ENCODE peak calls at places on chromosomes 12 and 14, in six cellular contexts. S is frontal cortex, X is right lobe of liver, V is spleen, P is mammary epithelial cell, A is small intestine. D is an unnamed sample.

GRCh38 chr12:104478396-104479140 is 21.8 kb downstream of the CHST11 start:
- DNase-seq in V (peak; percentile 83), X (no peak), A (peak; percentile 63), P (no peak), S (no peak), D (no peak)

GRCh38 chr12:75556306-75556899 is 45.0 kb upstream of the KRR1 start:
- DNase-seq in A (no peak), V (no peak), P (no peak), S (no peak), X (no peak), D (no peak)

GRCh38 chr14:71739273-71739990 is 192.8 kb upstream of the RGS6 start:
- DNase-seq in S (no peak), V (no peak), X (no peak), A (peak; percentile 48), P (peak; percentile 75), D (no peak)

GRCh38 chr12:123141615-123142517 is 9.0 kb downstream of the PITPNM2 start:
- DNase-seq in V (no peak), A (peak; percentile 97), X (peak; percentile 80), S (no peak), P (peak; percentile 44), D (peak; percentile 86)

GRCh38 chr14:50521912-50522341 is 10.4 kb downstream of the MAP4K5 start:
- DNase-seq in V (no peak), X (no peak), A (no peak), S (no peak), P (no peak), D (no peak)

GRCh38 chr12:89307665-89308253 is 44.5 kb downstream of the DUSP6 start:
- DNase-seq in X (no peak), S (no peak), P (no peak), A (peak; percentile 17), V (no peak), D (no peak)

GRCh38 chr14:79614443-79614842 is 596.9 kb downstream of the DIO2 start:
- DNase-seq in A (no peak), P (no peak), X (no peak), S (no peak), V (no peak), D (no peak)

GRCh38 chr12:77190022-77190421 is 124.7 kb upstream of the E2F7 start:
- DNase-seq in X (no peak), A (no peak), S (no peak), P (peak; percentile 57), V (no peak), D (no peak)

GRCh38 chr12:113052326-113052725 is 4.2 kb upstream of the DTX1 start:
- DNase-seq in A (no peak), P (no peak), S (no peak), X (no peak), V (no peak), D (no peak)

GRCh38 chr12:54560374-54560858 is 11.0 kb downstream of the PDE1B start:
- DNase-seq in S (peak; percentile 70), X (peak; percentile 87), P (peak; percentile 9), A (peak; percentile 80), V (peak; percentile 97), D (peak; percentile 93)

GRCh38 chr14:68199465-68200145 is 380.0 kb downstream of the RAD51B start:
- DNase-seq in X (no peak), P (no peak), A (no peak), S (no peak), V (no peak), D (no peak)

GRCh38 chr14:90495357-90496276 is 98.8 kb downstream of the CALM1 start:
- DNase-seq in P (peak; percentile 51), S (peak; percentile 57), V (peak; percentile 49), X (no peak), A (peak; percentile 59), D (no peak)

GRCh38 chr12:29725587-29726320 is 58.0 kb downstream of the TMTC1 start:
- DNase-seq in X (no peak), P (no peak), V (no peak), A (no peak), S (no peak), D (no peak)

GRCh38 chr12:68675098-68675842 is 11.5 kb upstream of the NUP107 start:
- DNase-seq in X (no peak), A (peak; percentile 75), V (peak; percentile 88), P (no peak), S (no peak), D (peak; percentile 58)

GRCh38 chr12:80268924-80269749 is 169.8 kb downstream of the OTOGL start:
- DNase-seq in S (no peak), A (no peak), P (peak; percentile 88), V (no peak), X (no peak), D (no peak)

GRCh38 chr14:34081576-34082136 is 130.8 kb upstream of the EGLN3 start:
- DNase-seq in P (peak; percentile 75), A (peak; percentile 61), S (no peak), V (no peak), X (no peak), D (no peak)

GRCh38 chr14:99663716-99664635 is 19.0 kb downstream of the HHIPL1 start:
- DNase-seq in X (no peak), P (no peak), S (no peak), V (no peak), A (no peak), D (no peak)

GRCh38 chr14:105250008-105250366 is 1.7 kb downstream of the BTBD6 start:
- DNase-seq in P (no peak), A (no peak), X (no peak), V (no peak), S (no peak), D (no peak)

GRCh38 chr12:54349658-54350057 is 14.6 kb downstream of the GPR84 start:
- DNase-seq in V (no peak), P (no peak), X (no peak), S (no peak), A (no peak), D (no peak)

GRCh38 chr12:125549836-125550235 is 484.6 kb downstream of the AACS start:
- DNase-seq in P (no peak), X (no peak), A (no peak), S (no peak), V (no peak), D (no peak)